ENCODE peak calls at places on chromosomes 3 and 15, in seven cellular contexts. One of them, this sample, is unnamed. For H3K36me3 and H3K4me1, the result is how much of the 10 kb centered on the place peaks cover.

GRCh38 chr15:59350421-59350732 is 22.3 kb downstream of the MYO1E start:
- ATAC-seq in right lobe of liver: no peak
- ATAC-seq in gastrocnemius medialis: no peak
- ATAC-seq in heart left ventricle: no peak
- ATAC-seq in GM12878: no peak
- ATAC-seq in K562: no peak
- ATAC-seq in body of pancreas: no peak
- ATAC-seq in this sample: no peak

GRCh38 chr15:71567173-71567572 is 243.2 kb upstream of the NR2E3 start:
- ATAC-seq in gastrocnemius medialis: no peak
- ATAC-seq in right lobe of liver: no peak
- ATAC-seq in GM12878: no peak
- ATAC-seq in body of pancreas: no peak
- ATAC-seq in K562: no peak
- ATAC-seq in heart left ventricle: no peak
- ATAC-seq in this sample: no peak

GRCh38 chr3:171801738-171802600 is 8.3 kb downstream of the PLD1 start:
- ATAC-seq in gastrocnemius medialis: peak
- ATAC-seq in GM12878: peak
- ATAC-seq in body of pancreas: no peak
- ATAC-seq in right lobe of liver: no peak
- ATAC-seq in heart left ventricle: peak
- ATAC-seq in K562: no peak
- ATAC-seq in this sample: peak

GRCh38 chr3:83934208-83935150 is 1024.3 kb upstream of the CADM2 start:
- ATAC-seq in heart left ventricle: no peak
- ATAC-seq in K562: no peak
- ATAC-seq in body of pancreas: no peak
- ATAC-seq in gastrocnemius medialis: no peak
- ATAC-seq in right lobe of liver: no peak
- ATAC-seq in GM12878: peak
- ATAC-seq in this sample: no peak

GRCh38 chr15:47673343-47673761 is 44.0 kb upstream of the SEMA6D start:
- ATAC-seq in K562: no peak
- ATAC-seq in gastrocnemius medialis: peak
- ATAC-seq in GM12878: no peak
- ATAC-seq in body of pancreas: no peak
- ATAC-seq in heart left ventricle: peak
- ATAC-seq in right lobe of liver: peak
- ATAC-seq in this sample: peak

GRCh38 chr3:168159473-168159872 is 63.7 kb upstream of the GOLIM4 start:
- ATAC-seq in body of pancreas: no peak
- ATAC-seq in gastrocnemius medialis: no peak
- ATAC-seq in heart left ventricle: no peak
- ATAC-seq in GM12878: no peak
- ATAC-seq in K562: no peak
- ATAC-seq in right lobe of liver: no peak
- ATAC-seq in this sample: no peak

GRCh38 chr3:147390589-147391569 is 15.5 kb downstream of the ZIC4 start:
- ATAC-seq in body of pancreas: no peak
- ATAC-seq in gastrocnemius medialis: no peak
- ATAC-seq in GM12878: no peak
- ATAC-seq in right lobe of liver: no peak
- ATAC-seq in K562: no peak
- ATAC-seq in heart left ventricle: no peak
- ATAC-seq in this sample: no peak

GRCh38 chr3:169755488-169755887 is 9.4 kb downstream of the TERC start:
- ATAC-seq in GM12878: no peak
- ATAC-seq in body of pancreas: no peak
- ATAC-seq in heart left ventricle: no peak
- ATAC-seq in right lobe of liver: no peak
- ATAC-seq in K562: no peak
- ATAC-seq in gastrocnemius medialis: no peak
- ATAC-seq in this sample: no peak

GRCh38 chr3:45993421-45994027 is 2.1 kb downstream of the FYCO1 start:
- ATAC-seq in body of pancreas: no peak
- ATAC-seq in K562: no peak
- ATAC-seq in right lobe of liver: no peak
- ATAC-seq in GM12878: peak
- ATAC-seq in gastrocnemius medialis: no peak
- ATAC-seq in heart left ventricle: no peak
- ATAC-seq in this sample: no peak

GRCh38 chr15:98524274-98524673 is 124.1 kb upstream of the IGF1R start:
- ATAC-seq in body of pancreas: no peak
- ATAC-seq in right lobe of liver: no peak
- ATAC-seq in heart left ventricle: no peak
- ATAC-seq in K562: no peak
- ATAC-seq in GM12878: no peak
- ATAC-seq in gastrocnemius medialis: no peak
- ATAC-seq in this sample: no peak

GRCh38 chr3:170639003-170639402 is 53.1 kb upstream of the SLC7A14 start:
- ATAC-seq in body of pancreas: no peak
- ATAC-seq in heart left ventricle: no peak
- ATAC-seq in GM12878: no peak
- ATAC-seq in gastrocnemius medialis: no peak
- ATAC-seq in right lobe of liver: no peak
- ATAC-seq in K562: peak
- ATAC-seq in this sample: no peak

DNA sequence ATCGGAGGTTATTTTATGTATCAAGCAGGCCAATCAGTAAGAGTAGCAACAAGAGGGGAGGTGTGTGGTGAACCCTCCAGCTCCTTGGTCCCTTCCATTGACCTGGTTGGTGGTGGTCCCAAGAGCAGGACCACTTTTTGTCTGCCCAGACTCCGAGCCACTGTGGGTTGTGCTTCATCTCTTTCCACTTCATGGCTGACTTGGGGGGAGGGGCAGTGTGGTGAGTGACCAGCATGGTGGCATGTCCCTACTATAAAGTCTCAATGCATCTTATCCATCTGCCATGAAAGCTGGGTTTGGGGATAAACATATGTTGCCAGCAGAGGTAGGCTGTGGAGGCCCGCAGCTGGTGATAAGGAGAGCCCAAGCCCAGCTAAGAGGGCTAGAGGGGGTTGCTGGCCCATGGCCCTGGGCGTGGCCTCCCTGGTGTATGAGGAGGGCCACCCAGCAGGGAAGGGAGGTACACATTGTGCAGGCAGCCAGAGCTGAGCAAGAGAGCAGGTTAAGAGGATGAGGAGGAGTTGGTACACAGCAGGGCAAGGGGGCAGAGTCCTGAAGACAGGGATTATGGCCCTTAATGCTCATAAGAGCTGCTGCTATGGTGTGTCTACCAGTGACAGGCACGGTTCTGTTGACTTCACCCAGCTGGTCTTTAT is 7.0 kb downstream of the AEN start:
- ATAC-seq in right lobe of liver: no peak
- ATAC-seq in K562: no peak
- ATAC-seq in gastrocnemius medialis: no peak
- ATAC-seq in GM12878: no peak
- ATAC-seq in body of pancreas: no peak
- ATAC-seq in heart left ventricle: no peak
- ATAC-seq in this sample: no peak
- H3K36me3 ChIP-seq in right lobe of liver: under half
- H3K36me3 ChIP-seq in K562: half or more
- H3K36me3 ChIP-seq in gastrocnemius medialis: half or more
- H3K36me3 ChIP-seq in GM12878: under half
- H3K36me3 ChIP-seq in body of pancreas: under half
- H3K36me3 ChIP-seq in heart left ventricle: half or more
- H3K36me3 ChIP-seq in this sample: under half

DNA sequence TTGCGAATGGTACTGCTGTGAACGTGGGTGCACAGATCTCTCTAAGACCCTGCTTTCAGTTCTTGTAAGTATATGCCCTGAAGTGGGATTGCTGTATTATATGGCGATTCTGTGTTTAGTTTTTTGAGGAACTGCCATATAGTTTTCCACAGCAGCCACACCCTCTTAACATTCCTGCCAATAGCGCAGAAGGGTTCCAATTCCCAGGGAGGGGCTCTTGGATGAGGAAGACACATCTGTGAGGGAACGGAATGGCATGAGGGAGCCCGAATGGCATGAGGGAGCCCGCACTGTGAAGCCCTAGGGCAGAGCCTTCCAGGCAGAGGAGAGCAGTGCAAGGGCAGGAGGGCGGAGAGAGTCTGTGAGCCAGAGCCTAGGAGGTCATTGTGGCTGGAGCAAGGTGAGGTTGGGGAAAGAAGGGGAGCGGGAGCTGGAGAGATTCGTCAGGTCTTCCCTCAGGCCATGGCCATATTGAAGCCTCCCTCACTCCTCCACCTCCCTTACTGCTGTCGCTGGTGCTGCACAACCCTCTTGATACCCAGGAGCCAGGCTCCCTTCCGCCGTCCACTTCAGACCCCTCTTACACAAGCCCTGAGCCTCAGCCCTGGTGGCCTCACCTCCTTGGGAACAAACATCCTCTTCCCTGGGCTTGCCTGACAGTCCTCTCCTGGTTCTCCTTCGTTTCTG is 51.3 kb downstream of the FGD5 start:
- ATAC-seq in K562: no peak
- ATAC-seq in right lobe of liver: no peak
- ATAC-seq in heart left ventricle: no peak
- ATAC-seq in GM12878: no peak
- ATAC-seq in gastrocnemius medialis: no peak
- ATAC-seq in body of pancreas: no peak
- ATAC-seq in this sample: peak
- H3K4me1 ChIP-seq in K562: under half
- H3K4me1 ChIP-seq in right lobe of liver: under half
- H3K4me1 ChIP-seq in heart left ventricle: under half
- H3K4me1 ChIP-seq in GM12878: under half
- H3K4me1 ChIP-seq in gastrocnemius medialis: under half
- H3K4me1 ChIP-seq in body of pancreas: under half
- H3K4me1 ChIP-seq in this sample: under half

GRCh38 chr3:112120485-112120836 is 12.6 kb downstream of the GCSAM start:
- ATAC-seq in body of pancreas: no peak
- ATAC-seq in K562: no peak
- ATAC-seq in heart left ventricle: no peak
- ATAC-seq in gastrocnemius medialis: no peak
- ATAC-seq in right lobe of liver: no peak
- ATAC-seq in GM12878: peak
- ATAC-seq in this sample: no peak

GRCh38 chr3:112121577-112122547 is 11.2 kb downstream of the GCSAM start:
- ATAC-seq in body of pancreas: no peak
- ATAC-seq in gastrocnemius medialis: no peak
- ATAC-seq in heart left ventricle: no peak
- ATAC-seq in right lobe of liver: no peak
- ATAC-seq in GM12878: no peak
- ATAC-seq in K562: no peak
- ATAC-seq in this sample: no peak

GRCh38 chr3:112123548-112123947 is 9.5 kb downstream of the GCSAM start:
- ATAC-seq in gastrocnemius medialis: no peak
- ATAC-seq in right lobe of liver: no peak
- ATAC-seq in heart left ventricle: no peak
- ATAC-seq in body of pancreas: no peak
- ATAC-seq in GM12878: no peak
- ATAC-seq in K562: no peak
- ATAC-seq in this sample: no peak

GRCh38 chr3:112124901-112125607 is 8.0 kb downstream of the GCSAM start:
- ATAC-seq in K562: no peak
- ATAC-seq in body of pancreas: no peak
- ATAC-seq in GM12878: no peak
- ATAC-seq in heart left ventricle: no peak
- ATAC-seq in gastrocnemius medialis: no peak
- ATAC-seq in right lobe of liver: no peak
- ATAC-seq in this sample: no peak

GRCh38 chr3:112122870-112123269 is 10.2 kb downstream of the GCSAM start:
- ATAC-seq in GM12878: no peak
- ATAC-seq in body of pancreas: no peak
- ATAC-seq in K562: no peak
- ATAC-seq in gastrocnemius medialis: no peak
- ATAC-seq in right lobe of liver: no peak
- ATAC-seq in heart left ventricle: no peak
- ATAC-seq in this sample: no peak
- TF ChIP-seq POLR2A in GM12878: no peak
- TF ChIP-seq POLR2A in body of pancreas: no peak
- TF ChIP-seq POLR2A in K562: no peak
- TF ChIP-seq POLR2A in gastrocnemius medialis: no peak
- TF ChIP-seq POLR2A in right lobe of liver: no peak
- TF ChIP-seq POLR2A in heart left ventricle: no peak
- TF ChIP-seq POLR2A in this sample: no peak

GRCh38 chr3:138265745-138266144 is 63.9 kb downstream of the NME9 start:
- ATAC-seq in right lobe of liver: no peak
- ATAC-seq in heart left ventricle: no peak
- ATAC-seq in GM12878: no peak
- ATAC-seq in gastrocnemius medialis: no peak
- ATAC-seq in K562: no peak
- ATAC-seq in body of pancreas: no peak
- ATAC-seq in this sample: no peak
- H3K36me3 ChIP-seq in right lobe of liver: under half
- H3K36me3 ChIP-seq in heart left ventricle: half or more
- H3K36me3 ChIP-seq in GM12878: under half
- H3K36me3 ChIP-seq in gastrocnemius medialis: half or more
- H3K36me3 ChIP-seq in K562: under half
- H3K36me3 ChIP-seq in body of pancreas: under half
- H3K36me3 ChIP-seq in this sample: half or more

DNA sequence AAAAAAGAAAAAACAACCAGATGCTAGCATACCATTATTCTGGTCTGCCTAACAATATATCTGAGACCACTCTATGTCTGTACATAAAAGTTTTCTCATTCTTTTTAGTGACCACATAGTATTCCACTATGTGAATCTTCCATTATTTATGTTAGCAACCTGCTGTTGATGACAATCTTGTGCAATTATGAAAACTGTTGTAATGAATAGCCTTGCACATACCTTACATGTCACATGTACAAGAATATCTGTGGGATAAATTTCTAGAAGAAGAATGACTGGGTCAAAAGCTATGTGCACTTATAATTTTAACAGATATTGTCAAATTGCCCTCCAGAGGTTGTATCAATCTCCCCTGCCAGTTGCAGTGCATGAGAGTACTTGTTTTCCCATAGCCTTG is 62.5 kb downstream of the ARHGAP31 start:
- ATAC-seq in GM12878: no peak
- ATAC-seq in body of pancreas: no peak
- ATAC-seq in gastrocnemius medialis: no peak
- ATAC-seq in K562: no peak
- ATAC-seq in heart left ventricle: no peak
- ATAC-seq in right lobe of liver: no peak
- ATAC-seq in this sample: no peak
- H3K4me1 ChIP-seq in GM12878: under half
- H3K4me1 ChIP-seq in body of pancreas: under half
- H3K4me1 ChIP-seq in gastrocnemius medialis: under half
- H3K4me1 ChIP-seq in K562: under half
- H3K4me1 ChIP-seq in heart left ventricle: half or more
- H3K4me1 ChIP-seq in right lobe of liver: under half
- H3K4me1 ChIP-seq in this sample: under half

GRCh38 chr3:127632035-127632434 is 3.0 kb downstream of the PODXL2 start:
- ATAC-seq in GM12878: no peak
- ATAC-seq in gastrocnemius medialis: no peak
- ATAC-seq in K562: no peak
- ATAC-seq in heart left ventricle: no peak
- ATAC-seq in body of pancreas: no peak
- ATAC-seq in right lobe of liver: no peak
- ATAC-seq in this sample: no peak
- TF ChIP-seq POLR2A in GM12878: no peak
- TF ChIP-seq POLR2A in gastrocnemius medialis: no peak
- TF ChIP-seq POLR2A in K562: no peak
- TF ChIP-seq POLR2A in heart left ventricle: no peak
- TF ChIP-seq POLR2A in body of pancreas: no peak
- TF ChIP-seq POLR2A in right lobe of liver: no peak
- TF ChIP-seq POLR2A in this sample: no peak

This sample was measured in gastroesophageal sphincter.